ENCODE peak calls at places on chromosomes 13 and 19, in seven cellular contexts. K is astrocyte of the cerebellum; C is CD8-positive, alpha-beta T cell; Q is stimulated activated CD8-positive, alpha-beta memory T cell treated with anti-CD3 and anti-CD28 coated beads, Interleukin-15, amount 100 ng/mL, for 4 hours; W is naive thymus-derived CD4-positive, alpha-beta T cell; E is stimulated activated naive B cell treated with anti-CD40 and anti-IgM and Interleukin-4, amounts not matched to agents 10 μg/mL and 1 μg/mL and 100 μg/mL, for 72 hours; M is iris pigment epithelial cell. J is an unnamed sample.

GRCh38 chr19:13505761-13506549 is at the start of gene CACNA1A:
- DNase-seq in K (no peak), C (no peak), Q (no peak), W (peak), E (no peak), M (peak), J (peak)

GRCh38 chr19:39199025-39199424 is 2.3 kb downstream of the NCCRP1 start:
- DNase-seq in K (no peak), C (no peak), Q (no peak), W (no peak), E (no peak), M (peak), J (peak)

GRCh38 chr13:33213024-33213795 is 72.3 kb downstream of the STARD13 start:
- DNase-seq in K (peak), C (no peak), Q (no peak), W (no peak), E (no peak), M (peak), J (no peak)

GRCh38 chr19:1249298-1249989 is 1.1 kb downstream of the MIDN start:
- DNase-seq in K (peak), C (peak), Q (peak), W (peak), E (peak), M (peak), J (peak)

GRCh38 chr19:48752511-48753365 is at the start of gene FUT1:
- DNase-seq in K (no peak), C (peak), Q (no peak), W (peak), E (no peak), M (peak), J (peak)

GRCh38 chr19:33468361-33469170 is 53.0 kb downstream of the PEPD start:
- DNase-seq in K (peak), C (no peak), Q (no peak), W (no peak), E (no peak), M (no peak), J (no peak)

GRCh38 chr19:18865973-18866799 is 29.8 kb downstream of the CERS1 start:
- DNase-seq in K (no peak), C (peak), Q (peak), W (peak), E (no peak), M (peak), J (peak)

GRCh38 chr19:18203408-18203862 is 407 bp downstream of the RAB3A start:
- DNase-seq in K (no peak), C (peak), Q (no peak), W (no peak), E (no peak), M (peak), J (peak)

GRCh38 chr19:38264486-38265212 is at the start of gene SPINT2:
- DNase-seq in K (no peak), C (peak), Q (peak), W (no peak), E (no peak), M (no peak), J (no peak)

GRCh38 chr19:34962281-34962944 is 1.6 kb downstream of the ZNF792 start:
- DNase-seq in K (no peak), C (no peak), Q (no peak), W (no peak), E (no peak), M (peak), J (no peak)

GRCh38 chr19:2796659-2797266 is 11.5 kb downstream of the THOP1 start:
- DNase-seq in K (no peak), C (no peak), Q (no peak), W (no peak), E (no peak), M (no peak), J (no peak)

GRCh38 chr19:55619264-55619663 is 5.1 kb downstream of the ZNF784 start:
- DNase-seq in K (no peak), C (no peak), Q (no peak), W (no peak), E (no peak), M (peak), J (peak)

GRCh38 chr19:18896421-18896841 is 473 bp upstream of the CERS1 start:
- DNase-seq in K (no peak), C (no peak), Q (no peak), W (no peak), E (no peak), M (no peak), J (no peak)

GRCh38 chr19:28296506-28296905 is 916.4 kb downstream of the UQCRFS1 start:
- DNase-seq in K (no peak), C (no peak), Q (no peak), W (no peak), E (no peak), M (peak), J (no peak)

GRCh38 chr13:52371736-52372247 is 34.2 kb downstream of the THSD1 start:
- DNase-seq in K (peak), C (no peak), Q (no peak), W (no peak), E (no peak), M (peak), J (no peak)

GRCh38 chr19:48635966-48636858 is 967 bp downstream of the DBP start:
- DNase-seq in K (no peak), C (no peak), Q (no peak), W (no peak), E (no peak), M (no peak), J (peak)

GRCh38 chr13:86567119-86567518 is 767.9 kb upstream of the SLITRK6 start:
- DNase-seq in K (no peak), C (no peak), Q (no peak), W (no peak), E (no peak), M (no peak), J (no peak)

GRCh38 chr19:33316521-33317284 is 14.4 kb upstream of the CEBPA start:
- DNase-seq in K (no peak), C (no peak), Q (no peak), W (no peak), E (no peak), M (no peak), J (no peak)

GRCh38 chr13:62626771-62627170 is 1211.1 kb upstream of the PCDH20 start:
- DNase-seq in K (no peak), C (no peak), Q (no peak), W (no peak), E (no peak), M (no peak), J (no peak)